ENCODE peak calls at places on chromosomes 1 and 21, in seven cellular contexts. One of them, this sample, is unnamed.

GRCh38 chr1:177476706-177477105 is 305.9 kb downstream of the BRINP2 start:
- DNase-seq in cardiac fibroblast: no peak
- DNase-seq in progenitor cell of endocrine pancreas: no peak
- DNase-seq in bronchial epithelial cell: no peak
- DNase-seq in adrenal gland: no peak
- DNase-seq in coronary artery: no peak
- DNase-seq in hepatocyte: no peak
- DNase-seq in this sample: no peak

GRCh38 chr1:201267481-201268229 is 15.7 kb upstream of the PKP1 start:
- DNase-seq in cardiac fibroblast: peak; percentile 85
- DNase-seq in coronary artery: peak; percentile 40
- DNase-seq in progenitor cell of endocrine pancreas: no peak
- DNase-seq in adrenal gland: no peak
- DNase-seq in hepatocyte: no peak
- DNase-seq in bronchial epithelial cell: peak; percentile 97
- DNase-seq in this sample: peak; percentile 13

GRCh38 chr1:231724876-231725647 is 98.5 kb downstream of the DISC1 start:
- DNase-seq in coronary artery: no peak
- DNase-seq in hepatocyte: peak; percentile 50
- DNase-seq in bronchial epithelial cell: peak; percentile 53
- DNase-seq in cardiac fibroblast: peak; percentile 81
- DNase-seq in adrenal gland: no peak
- DNase-seq in progenitor cell of endocrine pancreas: no peak
- DNase-seq in this sample: no peak

GRCh38 chr1:91165033-91165654 is 143.3 kb upstream of the ZNF644 start:
- DNase-seq in progenitor cell of endocrine pancreas: peak; percentile 73
- DNase-seq in coronary artery: no peak
- DNase-seq in bronchial epithelial cell: peak; percentile 36
- DNase-seq in cardiac fibroblast: peak; percentile 66
- DNase-seq in hepatocyte: peak; percentile 88
- DNase-seq in adrenal gland: peak; percentile 69
- DNase-seq in this sample: peak; percentile 85

GRCh38 chr1:23178931-23179330 is 10.3 kb upstream of the LUZP1 start:
- DNase-seq in bronchial epithelial cell: peak; percentile 35
- DNase-seq in hepatocyte: no peak
- DNase-seq in coronary artery: no peak
- DNase-seq in adrenal gland: no peak
- DNase-seq in cardiac fibroblast: peak; percentile 53
- DNase-seq in progenitor cell of endocrine pancreas: no peak
- DNase-seq in this sample: no peak

GRCh38 chr1:160877221-160877620 is 7.8 kb downstream of the ITLN1 start:
- DNase-seq in progenitor cell of endocrine pancreas: no peak
- DNase-seq in cardiac fibroblast: no peak
- DNase-seq in bronchial epithelial cell: no peak
- DNase-seq in hepatocyte: no peak
- DNase-seq in coronary artery: no peak
- DNase-seq in adrenal gland: no peak
- DNase-seq in this sample: no peak

GRCh38 chr1:64197076-64197475 is 6.3 kb upstream of the UBE2U start:
- DNase-seq in adrenal gland: no peak
- DNase-seq in cardiac fibroblast: no peak
- DNase-seq in coronary artery: no peak
- DNase-seq in hepatocyte: no peak
- DNase-seq in progenitor cell of endocrine pancreas: no peak
- DNase-seq in bronchial epithelial cell: no peak
- DNase-seq in this sample: no peak

GRCh38 chr1:161198206-161198876 is 513 bp downstream of the ADAMTS4 start:
- DNase-seq in coronary artery: no peak
- DNase-seq in bronchial epithelial cell: peak; percentile 11
- DNase-seq in cardiac fibroblast: no peak
- DNase-seq in hepatocyte: peak; percentile 68
- DNase-seq in progenitor cell of endocrine pancreas: peak; percentile 38
- DNase-seq in adrenal gland: no peak
- DNase-seq in this sample: no peak

GRCh38 chr1:22053018-22053860 is 730 bp downstream of the CDC42 start:
- DNase-seq in adrenal gland: peak; percentile 71
- DNase-seq in cardiac fibroblast: peak; percentile 82
- DNase-seq in hepatocyte: peak; percentile 87
- DNase-seq in bronchial epithelial cell: peak; percentile 70
- DNase-seq in progenitor cell of endocrine pancreas: peak; percentile 51
- DNase-seq in coronary artery: peak; percentile 77
- DNase-seq in this sample: peak; percentile 76

GRCh38 chr1:167210966-167211674 is 9.6 kb upstream of the POU2F1 start:
- DNase-seq in coronary artery: no peak
- DNase-seq in adrenal gland: no peak
- DNase-seq in cardiac fibroblast: no peak
- DNase-seq in progenitor cell of endocrine pancreas: no peak
- DNase-seq in hepatocyte: no peak
- DNase-seq in bronchial epithelial cell: no peak
- DNase-seq in this sample: no peak

GRCh38 chr1:9009438-9010366 is 16.5 kb downstream of the SLC2A7 start:
- DNase-seq in cardiac fibroblast: peak; percentile 52
- DNase-seq in hepatocyte: peak; percentile 40
- DNase-seq in adrenal gland: no peak
- DNase-seq in progenitor cell of endocrine pancreas: no peak
- DNase-seq in bronchial epithelial cell: peak; percentile 17
- DNase-seq in coronary artery: no peak
- DNase-seq in this sample: no peak

GRCh38 chr1:43441894-43442632 is 11.7 kb downstream of the HYI start:
- DNase-seq in cardiac fibroblast: no peak
- DNase-seq in coronary artery: peak; percentile 59
- DNase-seq in adrenal gland: no peak
- DNase-seq in bronchial epithelial cell: no peak
- DNase-seq in progenitor cell of endocrine pancreas: no peak
- DNase-seq in hepatocyte: no peak
- DNase-seq in this sample: no peak

GRCh38 chr21:44940116-44940631 is 345 bp downstream of the SLX9 start:
- DNase-seq in cardiac fibroblast: no peak
- DNase-seq in hepatocyte: no peak
- DNase-seq in bronchial epithelial cell: no peak
- DNase-seq in coronary artery: no peak
- DNase-seq in adrenal gland: no peak
- DNase-seq in progenitor cell of endocrine pancreas: no peak
- DNase-seq in this sample: no peak

GRCh38 chr1:207897188-207897587 is 13.7 kb downstream of the CD34 start:
- DNase-seq in coronary artery: no peak
- DNase-seq in cardiac fibroblast: peak; percentile 50
- DNase-seq in progenitor cell of endocrine pancreas: no peak
- DNase-seq in adrenal gland: no peak
- DNase-seq in bronchial epithelial cell: no peak
- DNase-seq in hepatocyte: no peak
- DNase-seq in this sample: no peak

GRCh38 chr1:57112148-57112547 is 146.3 kb upstream of the C8B start:
- DNase-seq in coronary artery: no peak
- DNase-seq in progenitor cell of endocrine pancreas: no peak
- DNase-seq in adrenal gland: no peak
- DNase-seq in hepatocyte: no peak
- DNase-seq in cardiac fibroblast: no peak
- DNase-seq in bronchial epithelial cell: peak; percentile 71
- DNase-seq in this sample: no peak

GRCh38 chr1:111082421-111083192 is 57.3 kb downstream of the DRAM2 start:
- DNase-seq in coronary artery: no peak
- DNase-seq in cardiac fibroblast: peak; percentile 89
- DNase-seq in progenitor cell of endocrine pancreas: no peak
- DNase-seq in hepatocyte: no peak
- DNase-seq in adrenal gland: no peak
- DNase-seq in bronchial epithelial cell: peak; percentile 38
- DNase-seq in this sample: no peak

GRCh38 chr1:21338568-21339401 is 48.5 kb upstream of the ECE1 start:
- DNase-seq in coronary artery: peak; percentile 91
- DNase-seq in progenitor cell of endocrine pancreas: peak; percentile 48
- DNase-seq in bronchial epithelial cell: no peak
- DNase-seq in adrenal gland: peak; percentile 60
- DNase-seq in hepatocyte: peak; percentile 83
- DNase-seq in cardiac fibroblast: peak; percentile 48
- DNase-seq in this sample: no peak

GRCh38 chr1:227944931-227945890 is 2.5 kb downstream of the WNT9A start:
- DNase-seq in adrenal gland: no peak
- DNase-seq in progenitor cell of endocrine pancreas: peak; percentile 10
- DNase-seq in bronchial epithelial cell: no peak
- DNase-seq in cardiac fibroblast: no peak
- DNase-seq in hepatocyte: peak; percentile 44
- DNase-seq in coronary artery: peak; percentile 70
- DNase-seq in this sample: peak; percentile 70

GRCh38 chr1:24317081-24317480 is 2.1 kb upstream of the GRHL3 start:
- DNase-seq in progenitor cell of endocrine pancreas: no peak
- DNase-seq in adrenal gland: no peak
- DNase-seq in coronary artery: no peak
- DNase-seq in hepatocyte: no peak
- DNase-seq in bronchial epithelial cell: peak; percentile 99
- DNase-seq in cardiac fibroblast: no peak
- DNase-seq in this sample: no peak

GRCh38 chr1:200035397-200035955 is 8.0 kb downstream of the NR5A2 start:
- DNase-seq in cardiac fibroblast: no peak
- DNase-seq in coronary artery: no peak
- DNase-seq in hepatocyte: no peak
- DNase-seq in bronchial epithelial cell: no peak
- DNase-seq in progenitor cell of endocrine pancreas: no peak
- DNase-seq in adrenal gland: no peak
- DNase-seq in this sample: no peak

GRCh38 chr1:162178432-162178831 is 108.9 kb downstream of the NOS1AP start:
- DNase-seq in bronchial epithelial cell: no peak
- DNase-seq in adrenal gland: no peak
- DNase-seq in hepatocyte: no peak
- DNase-seq in coronary artery: no peak
- DNase-seq in cardiac fibroblast: no peak
- DNase-seq in progenitor cell of endocrine pancreas: no peak
- DNase-seq in this sample: no peak

GRCh38 chr1:229230136-229230892 is 40.6 kb upstream of the RAB4A start:
- DNase-seq in hepatocyte: no peak
- DNase-seq in adrenal gland: no peak
- DNase-seq in progenitor cell of endocrine pancreas: no peak
- DNase-seq in bronchial epithelial cell: peak; percentile 74
- DNase-seq in coronary artery: no peak
- DNase-seq in cardiac fibroblast: no peak
- DNase-seq in this sample: peak; percentile 68

GRCh38 chr1:16180291-16180824 is 24.5 kb upstream of the EPHA2 start:
- DNase-seq in hepatocyte: peak; percentile 25
- DNase-seq in bronchial epithelial cell: no peak
- DNase-seq in adrenal gland: no peak
- DNase-seq in coronary artery: no peak
- DNase-seq in progenitor cell of endocrine pancreas: no peak
- DNase-seq in cardiac fibroblast: peak; percentile 49
- DNase-seq in this sample: no peak

GRCh38 chr1:184340984-184341383 is 45.8 kb upstream of the C1orf21 start:
- DNase-seq in coronary artery: no peak
- DNase-seq in progenitor cell of endocrine pancreas: no peak
- DNase-seq in bronchial epithelial cell: no peak
- DNase-seq in hepatocyte: no peak
- DNase-seq in adrenal gland: no peak
- DNase-seq in cardiac fibroblast: peak; percentile 3
- DNase-seq in this sample: no peak
- TF ChIP-seq CTCF in coronary artery: no peak
- TF ChIP-seq CTCF in progenitor cell of endocrine pancreas: peak; percentile 32
- TF ChIP-seq CTCF in bronchial epithelial cell: no peak
- TF ChIP-seq CTCF in hepatocyte: no peak
- TF ChIP-seq CTCF in adrenal gland: no peak
- TF ChIP-seq CTCF in cardiac fibroblast: peak; percentile 32
- TF ChIP-seq CTCF in this sample: peak; percentile 30

DNA sequence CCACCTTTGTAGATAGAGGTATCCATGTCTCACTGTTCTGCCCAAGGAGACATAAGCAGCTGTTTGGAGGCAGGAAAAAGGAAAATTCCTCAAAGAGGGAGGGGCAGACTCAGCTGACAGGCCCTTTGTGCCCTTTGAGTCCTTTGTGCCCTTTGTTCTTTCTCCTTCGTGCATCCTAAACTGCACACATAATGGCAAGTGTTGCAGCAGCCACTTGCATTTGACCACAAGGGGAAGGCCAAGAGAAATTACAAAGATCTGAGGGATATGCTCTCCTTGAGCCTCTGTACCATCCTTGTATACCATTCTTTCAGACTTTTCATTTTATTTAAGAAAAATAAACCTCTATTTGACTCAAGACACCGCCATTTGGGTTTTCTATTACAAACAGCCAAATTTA is 71.8 kb upstream of the PKN2 start:
- DNase-seq in progenitor cell of endocrine pancreas: no peak
- DNase-seq in cardiac fibroblast: no peak
- DNase-seq in coronary artery: no peak
- DNase-seq in hepatocyte: peak; percentile 19
- DNase-seq in adrenal gland: no peak
- DNase-seq in bronchial epithelial cell: no peak
- DNase-seq in this sample: no peak
- TF ChIP-seq CTCF in progenitor cell of endocrine pancreas: no peak
- TF ChIP-seq CTCF in cardiac fibroblast: no peak
- TF ChIP-seq CTCF in coronary artery: no peak
- TF ChIP-seq CTCF in hepatocyte: no peak
- TF ChIP-seq CTCF in adrenal gland: no peak
- TF ChIP-seq CTCF in bronchial epithelial cell: no peak
- TF ChIP-seq CTCF in this sample: no peak

DNA sequence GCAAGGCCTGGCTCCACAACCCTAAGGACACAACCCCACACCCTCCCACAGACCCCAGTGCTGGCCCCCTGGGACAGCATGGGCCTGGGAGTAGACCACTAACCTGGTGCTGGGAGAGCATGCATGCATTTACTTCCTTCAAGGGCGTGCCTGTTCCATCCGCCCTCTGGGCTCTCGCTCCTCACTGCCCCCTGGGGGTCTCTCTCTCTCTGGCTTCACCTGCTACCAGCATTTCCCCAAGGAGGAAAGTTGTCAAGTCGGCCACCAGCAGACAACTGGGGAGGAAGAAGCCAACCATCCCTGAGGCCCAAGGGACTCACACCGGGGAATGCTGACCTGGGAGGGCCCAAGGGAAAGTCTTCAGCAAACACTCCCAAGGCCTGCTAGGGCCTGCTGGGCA is 6.5 kb downstream of the LRP8 start:
- DNase-seq in bronchial epithelial cell: no peak
- DNase-seq in progenitor cell of endocrine pancreas: peak; percentile 40
- DNase-seq in hepatocyte: no peak
- DNase-seq in cardiac fibroblast: no peak
- DNase-seq in adrenal gland: no peak
- DNase-seq in coronary artery: no peak
- DNase-seq in this sample: no peak
- TF ChIP-seq CTCF in bronchial epithelial cell: no peak
- TF ChIP-seq CTCF in progenitor cell of endocrine pancreas: peak; percentile 59
- TF ChIP-seq CTCF in hepatocyte: no peak
- TF ChIP-seq CTCF in cardiac fibroblast: peak; percentile 24
- TF ChIP-seq CTCF in adrenal gland: no peak
- TF ChIP-seq CTCF in coronary artery: no peak
- TF ChIP-seq CTCF in this sample: peak; percentile 60

DNA sequence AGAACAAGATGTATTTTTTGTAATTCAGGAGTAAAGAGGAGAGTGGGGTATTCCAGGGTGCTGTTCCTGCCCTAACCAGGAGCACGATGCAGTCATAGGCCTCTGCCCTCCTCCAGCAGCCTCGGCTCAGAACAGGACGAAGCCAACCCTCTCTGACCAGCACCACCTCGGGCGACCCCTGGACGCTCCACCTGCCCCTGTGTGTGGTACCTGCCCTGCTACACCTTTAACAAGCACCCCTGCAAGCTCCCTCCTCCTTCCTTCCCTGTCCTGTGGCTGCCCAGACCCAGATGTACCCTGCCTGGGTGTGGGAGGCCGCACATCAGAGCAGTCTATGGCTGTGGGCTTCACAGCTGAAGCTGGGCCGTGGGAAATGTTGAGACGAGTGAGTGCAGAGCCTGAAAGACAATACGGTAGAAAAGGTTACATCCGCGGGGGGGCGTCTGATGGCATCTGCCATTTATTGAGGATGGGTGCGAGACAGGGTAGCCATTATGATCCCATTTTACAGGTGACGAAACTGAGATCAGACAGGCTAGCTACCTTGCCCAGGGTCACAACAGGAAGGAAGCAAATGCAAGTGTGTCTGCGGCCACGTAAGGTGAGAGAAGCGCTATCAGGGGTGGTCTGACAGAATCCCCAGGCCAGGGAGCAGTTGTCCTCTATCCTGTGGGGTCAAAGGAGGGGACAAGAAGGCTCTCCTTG is 4.6 kb downstream of the ERG start:
- DNase-seq in cardiac fibroblast: no peak
- DNase-seq in hepatocyte: no peak
- DNase-seq in coronary artery: no peak
- DNase-seq in adrenal gland: no peak
- DNase-seq in bronchial epithelial cell: no peak
- DNase-seq in progenitor cell of endocrine pancreas: no peak
- DNase-seq in this sample: no peak
- TF ChIP-seq CTCF in cardiac fibroblast: no peak
- TF ChIP-seq CTCF in hepatocyte: no peak
- TF ChIP-seq CTCF in coronary artery: no peak
- TF ChIP-seq CTCF in adrenal gland: no peak
- TF ChIP-seq CTCF in bronchial epithelial cell: no peak
- TF ChIP-seq CTCF in progenitor cell of endocrine pancreas: no peak
- TF ChIP-seq CTCF in this sample: no peak